ENCODE peak calls at places on chromosomes 16 and 17, in nine cellular contexts. A is HEK293T; M is activated T-helper 1 cell treated with anti-CD3 and anti-CD28 coated beads, Interleukin-12 subunit alpha, Interleukin-12 subunit beta, Interleukin-2, Interleukin-4 antibody, amounts not matched to agents 30 ng/mL and 10 ng/mL and 1 ng/mL, durations not matched to agents 14 hours and 24 hours and 36 hours; C is stimulated activated CD8-positive, alpha-beta memory T cell treated with anti-CD3 and anti-CD28 coated beads, Interleukin-7, amount 100 ng/mL, for 1 hour; E is colonic mucosa; U is stimulated activated naive CD8-positive, alpha-beta T cell treated with anti-CD3 and anti-CD28 coated beads, Interleukin-15, Interleukin-2, amounts not matched to agents 100 U/mL and 50 U/mL, for 24 hours; S is stimulated activated CD4-positive, alpha-beta T cell treated with anti-CD3 and anti-CD28 coated beads, Interleukin-4, amount 100 ng/mL, for 24 hours; Y is head of caudate nucleus; X is A549. I is an unnamed sample.

GRCh38 chr16:69511641-69512040 is 54.1 kb upstream of the NFAT5 start:
- DNase-seq in A (no peak), M (no peak), C (no peak), E (no peak), U (no peak), S (no peak), Y (no peak), X (no peak), I (no peak)

GRCh38 chr17:16943032-16943352 is 28.9 kb downstream of the TNFRSF13B start:
- DNase-seq in A (no peak), M (no peak), C (no peak), E (no peak), U (no peak), S (no peak), Y (no peak), X (no peak), I (no peak)

GRCh38 chr16:3170440-3171180 is 17.4 kb upstream of the OR1F1 start:
- DNase-seq in A (no peak), M (no peak), C (no peak), E (no peak), U (peak), S (peak), Y (no peak), X (no peak), I (no peak)

GRCh38 chr17:27668488-27668823 is 37.5 kb downstream of the LGALS9 start:
- DNase-seq in A (no peak), M (no peak), C (no peak), E (no peak), U (no peak), S (no peak), Y (no peak), X (no peak), I (no peak)

GRCh38 chr17:37516131-37516561 is 26.5 kb downstream of the DUSP14 start:
- DNase-seq in A (no peak), M (no peak), C (no peak), E (no peak), U (no peak), S (no peak), Y (no peak), X (no peak), I (peak)

GRCh38 chr16:3577302-3577752 is at the start of gene NLRC3:
- DNase-seq in A (no peak), M (peak), C (peak), E (no peak), U (peak), S (peak), Y (no peak), X (no peak), I (no peak)

GRCh38 chr16:56203052-56203451 is 11.8 kb downstream of the GNAO1 start:
- DNase-seq in A (peak), M (peak), C (no peak), E (no peak), U (peak), S (peak), Y (no peak), X (peak), I (no peak)

GRCh38 chr17:60356947-60357346 is 35.0 kb downstream of the USP32 start:
- DNase-seq in A (no peak), M (no peak), C (no peak), E (no peak), U (no peak), S (no peak), Y (no peak), X (no peak), I (no peak)

GRCh38 chr16:80806957-80807356 is 2.6 kb upstream of the CDYL2 start:
- DNase-seq in A (no peak), M (peak), C (no peak), E (no peak), U (peak), S (peak), Y (no peak), X (peak), I (no peak)

GRCh38 chr17:42135664-42136653 is 13.4 kb downstream of the HSPB9 start:
- DNase-seq in A (no peak), M (no peak), C (no peak), E (peak), U (no peak), S (no peak), Y (no peak), X (peak), I (no peak)

I was measured in NCI-H2227 treated with DMSO at 0.1 percent for 48 hours.